ENCODE peak calls at places on chromosome 9, in ten cellular contexts. One of them, this sample, is unnamed. For H3K4me1, the result is how much of the 10 kb centered on the place peaks cover.

GRCh38 chr9:89532478-89532877 is 34.6 kb upstream of the SEMA4D start:
- DNase-seq in colonic mucosa: no peak
- DNase-seq in adipocyte: no peak
- DNase-seq in HAP-1: no peak
- DNase-seq in left ventricle myocardium inferior: no peak
- DNase-seq in CD8-positive, alpha-beta memory T cell: no peak
- DNase-seq in effector memory CD4-positive, alpha-beta T cell: no peak
- DNase-seq in mesenchymal stem cell: no peak
- DNase-seq in right cardiac atrium: no peak
- DNase-seq in suprapubic skin: no peak
- DNase-seq in this sample: no peak

GRCh38 chr9:101711330-101711941 is 27.0 kb downstream of the GRIN3A start:
- DNase-seq in colonic mucosa: no peak
- DNase-seq in HAP-1: no peak
- DNase-seq in effector memory CD4-positive, alpha-beta T cell: no peak
- DNase-seq in mesenchymal stem cell: no peak
- DNase-seq in adipocyte: no peak
- DNase-seq in CD8-positive, alpha-beta memory T cell: peak
- DNase-seq in suprapubic skin: no peak
- DNase-seq in left ventricle myocardium inferior: no peak
- DNase-seq in right cardiac atrium: no peak
- DNase-seq in this sample: no peak

GRCh38 chr9:37542895-37543294 is 33.3 kb downstream of the FBXO10 start:
- DNase-seq in right cardiac atrium: no peak
- DNase-seq in left ventricle myocardium inferior: no peak
- DNase-seq in mesenchymal stem cell: no peak
- DNase-seq in colonic mucosa: no peak
- DNase-seq in effector memory CD4-positive, alpha-beta T cell: no peak
- DNase-seq in suprapubic skin: no peak
- DNase-seq in CD8-positive, alpha-beta memory T cell: no peak
- DNase-seq in adipocyte: no peak
- DNase-seq in HAP-1: no peak
- DNase-seq in this sample: no peak

GRCh38 chr9:629136-629535 is 212.4 kb upstream of the DMRT1 start:
- DNase-seq in CD8-positive, alpha-beta memory T cell: no peak
- DNase-seq in suprapubic skin: no peak
- DNase-seq in effector memory CD4-positive, alpha-beta T cell: no peak
- DNase-seq in mesenchymal stem cell: no peak
- DNase-seq in colonic mucosa: no peak
- DNase-seq in right cardiac atrium: no peak
- DNase-seq in adipocyte: no peak
- DNase-seq in left ventricle myocardium inferior: no peak
- DNase-seq in HAP-1: no peak
- DNase-seq in this sample: no peak

GRCh38 chr9:117535439-117535838 is 120.6 kb upstream of the ASTN2 start:
- DNase-seq in colonic mucosa: no peak
- DNase-seq in HAP-1: no peak
- DNase-seq in suprapubic skin: no peak
- DNase-seq in right cardiac atrium: no peak
- DNase-seq in effector memory CD4-positive, alpha-beta T cell: no peak
- DNase-seq in CD8-positive, alpha-beta memory T cell: no peak
- DNase-seq in left ventricle myocardium inferior: no peak
- DNase-seq in adipocyte: no peak
- DNase-seq in mesenchymal stem cell: no peak
- DNase-seq in this sample: no peak

GRCh38 chr9:19028835-19029451 is 4.1 kb downstream of the SAXO1 start:
- DNase-seq in mesenchymal stem cell: peak
- DNase-seq in adipocyte: peak
- DNase-seq in left ventricle myocardium inferior: no peak
- DNase-seq in effector memory CD4-positive, alpha-beta T cell: no peak
- DNase-seq in CD8-positive, alpha-beta memory T cell: peak
- DNase-seq in HAP-1: peak
- DNase-seq in suprapubic skin: no peak
- DNase-seq in right cardiac atrium: no peak
- DNase-seq in colonic mucosa: peak
- DNase-seq in this sample: peak

GRCh38 chr9:131666779-131667178 is 73.1 kb downstream of the RAPGEF1 start:
- DNase-seq in effector memory CD4-positive, alpha-beta T cell: no peak
- DNase-seq in adipocyte: no peak
- DNase-seq in suprapubic skin: no peak
- DNase-seq in right cardiac atrium: no peak
- DNase-seq in CD8-positive, alpha-beta memory T cell: no peak
- DNase-seq in colonic mucosa: no peak
- DNase-seq in mesenchymal stem cell: no peak
- DNase-seq in HAP-1: no peak
- DNase-seq in left ventricle myocardium inferior: no peak
- DNase-seq in this sample: no peak

GRCh38 chr9:86676426-86676825 is 270.9 kb downstream of the GAS1 start:
- DNase-seq in HAP-1: no peak
- DNase-seq in suprapubic skin: no peak
- DNase-seq in right cardiac atrium: no peak
- DNase-seq in effector memory CD4-positive, alpha-beta T cell: no peak
- DNase-seq in colonic mucosa: no peak
- DNase-seq in mesenchymal stem cell: no peak
- DNase-seq in adipocyte: no peak
- DNase-seq in CD8-positive, alpha-beta memory T cell: no peak
- DNase-seq in left ventricle myocardium inferior: no peak
- DNase-seq in this sample: no peak

GRCh38 chr9:121650220-121651013 is 1.0 kb upstream of the DAB2IP start:
- DNase-seq in adipocyte: peak
- DNase-seq in right cardiac atrium: peak
- DNase-seq in left ventricle myocardium inferior: peak
- DNase-seq in CD8-positive, alpha-beta memory T cell: no peak
- DNase-seq in mesenchymal stem cell: peak
- DNase-seq in effector memory CD4-positive, alpha-beta T cell: no peak
- DNase-seq in colonic mucosa: peak
- DNase-seq in suprapubic skin: no peak
- DNase-seq in HAP-1: peak
- DNase-seq in this sample: no peak

GRCh38 chr9:93292664-93293328 is 108.9 kb downstream of the WNK2 start:
- DNase-seq in CD8-positive, alpha-beta memory T cell: no peak
- DNase-seq in colonic mucosa: no peak
- DNase-seq in mesenchymal stem cell: no peak
- DNase-seq in suprapubic skin: no peak
- DNase-seq in adipocyte: no peak
- DNase-seq in HAP-1: no peak
- DNase-seq in right cardiac atrium: peak
- DNase-seq in left ventricle myocardium inferior: no peak
- DNase-seq in effector memory CD4-positive, alpha-beta T cell: no peak
- DNase-seq in this sample: no peak

GRCh38 chr9:18798106-18798505 is 234.9 kb downstream of the SAXO1 start:
- DNase-seq in mesenchymal stem cell: no peak
- DNase-seq in colonic mucosa: no peak
- DNase-seq in effector memory CD4-positive, alpha-beta T cell: no peak
- DNase-seq in HAP-1: no peak
- DNase-seq in adipocyte: peak
- DNase-seq in right cardiac atrium: no peak
- DNase-seq in CD8-positive, alpha-beta memory T cell: no peak
- DNase-seq in suprapubic skin: no peak
- DNase-seq in left ventricle myocardium inferior: no peak
- DNase-seq in this sample: no peak

GRCh38 chr9:13002740-13003139 is 227.9 kb downstream of the LURAP1L start:
- DNase-seq in left ventricle myocardium inferior: no peak
- DNase-seq in adipocyte: no peak
- DNase-seq in right cardiac atrium: no peak
- DNase-seq in CD8-positive, alpha-beta memory T cell: no peak
- DNase-seq in mesenchymal stem cell: no peak
- DNase-seq in suprapubic skin: no peak
- DNase-seq in effector memory CD4-positive, alpha-beta T cell: no peak
- DNase-seq in HAP-1: no peak
- DNase-seq in colonic mucosa: no peak
- DNase-seq in this sample: no peak

GRCh38 chr9:34651286-34651685 is 699 bp upstream of the IL11RA start:
- DNase-seq in effector memory CD4-positive, alpha-beta T cell: no peak
- DNase-seq in right cardiac atrium: peak
- DNase-seq in mesenchymal stem cell: peak
- DNase-seq in adipocyte: peak
- DNase-seq in left ventricle myocardium inferior: no peak
- DNase-seq in HAP-1: no peak
- DNase-seq in CD8-positive, alpha-beta memory T cell: no peak
- DNase-seq in colonic mucosa: peak
- DNase-seq in suprapubic skin: no peak
- DNase-seq in this sample: no peak

GRCh38 chr9:123685489-123686083 is 244.3 kb downstream of the DENND1A start:
- DNase-seq in left ventricle myocardium inferior: no peak
- DNase-seq in adipocyte: no peak
- DNase-seq in colonic mucosa: no peak
- DNase-seq in effector memory CD4-positive, alpha-beta T cell: no peak
- DNase-seq in HAP-1: no peak
- DNase-seq in right cardiac atrium: no peak
- DNase-seq in CD8-positive, alpha-beta memory T cell: no peak
- DNase-seq in suprapubic skin: no peak
- DNase-seq in mesenchymal stem cell: no peak
- DNase-seq in this sample: no peak

GRCh38 chr9:85466834-85467233 is 274.9 kb downstream of the AGTPBP1 start:
- DNase-seq in right cardiac atrium: no peak
- DNase-seq in mesenchymal stem cell: no peak
- DNase-seq in HAP-1: no peak
- DNase-seq in suprapubic skin: no peak
- DNase-seq in colonic mucosa: no peak
- DNase-seq in effector memory CD4-positive, alpha-beta T cell: no peak
- DNase-seq in CD8-positive, alpha-beta memory T cell: no peak
- DNase-seq in adipocyte: no peak
- DNase-seq in left ventricle myocardium inferior: no peak
- DNase-seq in this sample: no peak

GRCh38 chr9:87894998-87895625 is 12.4 kb downstream of the SPATA31E1 start:
- DNase-seq in right cardiac atrium: no peak
- DNase-seq in effector memory CD4-positive, alpha-beta T cell: no peak
- DNase-seq in mesenchymal stem cell: no peak
- DNase-seq in left ventricle myocardium inferior: no peak
- DNase-seq in suprapubic skin: no peak
- DNase-seq in HAP-1: no peak
- DNase-seq in colonic mucosa: no peak
- DNase-seq in adipocyte: no peak
- DNase-seq in CD8-positive, alpha-beta memory T cell: no peak
- DNase-seq in this sample: no peak

GRCh38 chr9:33140406-33141360 is 26.5 kb downstream of the B4GALT1 start:
- DNase-seq in CD8-positive, alpha-beta memory T cell: no peak
- DNase-seq in adipocyte: no peak
- DNase-seq in suprapubic skin: peak
- DNase-seq in HAP-1: no peak
- DNase-seq in colonic mucosa: no peak
- DNase-seq in mesenchymal stem cell: no peak
- DNase-seq in right cardiac atrium: no peak
- DNase-seq in left ventricle myocardium inferior: no peak
- DNase-seq in effector memory CD4-positive, alpha-beta T cell: no peak
- DNase-seq in this sample: no peak
- H3K4me1 ChIP-seq in CD8-positive, alpha-beta memory T cell: half or more
- H3K4me1 ChIP-seq in adipocyte: under half
- H3K4me1 ChIP-seq in suprapubic skin: half or more
- H3K4me1 ChIP-seq in HAP-1: under half
- H3K4me1 ChIP-seq in colonic mucosa: under half
- H3K4me1 ChIP-seq in mesenchymal stem cell: under half
- H3K4me1 ChIP-seq in right cardiac atrium: half or more
- H3K4me1 ChIP-seq in left ventricle myocardium inferior: half or more
- H3K4me1 ChIP-seq in effector memory CD4-positive, alpha-beta T cell: half or more
- H3K4me1 ChIP-seq in this sample: under half

GRCh38 chr9:95857122-95857521 is 18.4 kb upstream of the ERCC6L2 start:
- DNase-seq in colonic mucosa: no peak
- DNase-seq in HAP-1: no peak
- DNase-seq in mesenchymal stem cell: peak
- DNase-seq in CD8-positive, alpha-beta memory T cell: no peak
- DNase-seq in effector memory CD4-positive, alpha-beta T cell: no peak
- DNase-seq in adipocyte: peak
- DNase-seq in left ventricle myocardium inferior: no peak
- DNase-seq in suprapubic skin: no peak
- DNase-seq in right cardiac atrium: no peak
- DNase-seq in this sample: no peak
- H3K4me3 ChIP-seq in colonic mucosa: no peak
- H3K4me3 ChIP-seq in HAP-1: no peak
- H3K4me3 ChIP-seq in mesenchymal stem cell: no peak
- H3K4me3 ChIP-seq in CD8-positive, alpha-beta memory T cell: no peak
- H3K4me3 ChIP-seq in effector memory CD4-positive, alpha-beta T cell: no peak
- H3K4me3 ChIP-seq in adipocyte: no peak
- H3K4me3 ChIP-seq in left ventricle myocardium inferior: no peak
- H3K4me3 ChIP-seq in suprapubic skin: no peak
- H3K4me3 ChIP-seq in right cardiac atrium: no peak
- H3K4me3 ChIP-seq in this sample: no peak

DNA sequence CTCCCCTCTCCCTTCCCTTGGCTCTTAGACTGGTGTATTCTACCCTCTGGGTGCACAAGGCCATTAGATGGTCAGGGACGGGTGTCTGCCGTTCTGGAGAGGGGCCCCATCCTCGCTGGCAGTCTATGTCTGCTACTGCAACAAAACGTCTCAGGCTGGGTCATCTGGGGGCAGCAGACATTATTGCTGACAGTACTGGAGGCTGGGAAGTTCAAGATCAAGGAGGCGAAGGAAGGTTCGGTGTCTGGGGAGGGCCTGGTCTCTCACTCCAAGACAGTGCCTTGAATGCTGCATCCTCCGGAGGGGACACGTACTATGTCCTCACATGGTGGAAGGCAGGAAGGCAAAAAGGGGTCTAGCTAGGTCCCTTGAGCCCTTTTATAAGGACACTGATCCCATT is 93.4 kb upstream of the COL5A1 start:
- DNase-seq in CD8-positive, alpha-beta memory T cell: no peak
- DNase-seq in left ventricle myocardium inferior: peak
- DNase-seq in colonic mucosa: no peak
- DNase-seq in HAP-1: no peak
- DNase-seq in suprapubic skin: no peak
- DNase-seq in mesenchymal stem cell: no peak
- DNase-seq in right cardiac atrium: no peak
- DNase-seq in adipocyte: no peak
- DNase-seq in effector memory CD4-positive, alpha-beta T cell: no peak
- DNase-seq in this sample: no peak
- H3K4me1 ChIP-seq in CD8-positive, alpha-beta memory T cell: under half
- H3K4me1 ChIP-seq in left ventricle myocardium inferior: under half
- H3K4me1 ChIP-seq in colonic mucosa: under half
- H3K4me1 ChIP-seq in HAP-1: under half
- H3K4me1 ChIP-seq in suprapubic skin: under half
- H3K4me1 ChIP-seq in mesenchymal stem cell: half or more
- H3K4me1 ChIP-seq in right cardiac atrium: under half
- H3K4me1 ChIP-seq in adipocyte: under half
- H3K4me1 ChIP-seq in effector memory CD4-positive, alpha-beta T cell: under half
- H3K4me1 ChIP-seq in this sample: under half

GRCh38 chr9:106878081-106878837 is 15.3 kb downstream of the ZNF462 start:
- DNase-seq in mesenchymal stem cell: no peak
- DNase-seq in left ventricle myocardium inferior: no peak
- DNase-seq in colonic mucosa: no peak
- DNase-seq in adipocyte: no peak
- DNase-seq in suprapubic skin: no peak
- DNase-seq in HAP-1: peak
- DNase-seq in CD8-positive, alpha-beta memory T cell: no peak
- DNase-seq in effector memory CD4-positive, alpha-beta T cell: no peak
- DNase-seq in right cardiac atrium: no peak
- DNase-seq in this sample: no peak
- H3K4me3 ChIP-seq in mesenchymal stem cell: no peak
- H3K4me3 ChIP-seq in left ventricle myocardium inferior: no peak
- H3K4me3 ChIP-seq in colonic mucosa: no peak
- H3K4me3 ChIP-seq in adipocyte: no peak
- H3K4me3 ChIP-seq in suprapubic skin: no peak
- H3K4me3 ChIP-seq in HAP-1: no peak
- H3K4me3 ChIP-seq in CD8-positive, alpha-beta memory T cell: no peak
- H3K4me3 ChIP-seq in effector memory CD4-positive, alpha-beta T cell: no peak
- H3K4me3 ChIP-seq in right cardiac atrium: no peak
- H3K4me3 ChIP-seq in this sample: no peak